ENCODE peak calls at places on chromosome X, in five cellular contexts. T is IMR-90, E is lower lobe of right lung, G is Caco-2, Y is Peyer's patch. B is an unnamed sample. For H3K4me1, the result is how much of the 10 kb centered on the place peaks cover.

GRCh38 chrX:53049127-53049517 is 533 bp downstream of the GPR173 start:
- DNase-seq in T (no peak), E (no peak), G (no peak), Y (no peak), B (no peak)

GRCh38 chrX:19991350-19991718 is 473 bp upstream of the BCLAF3 start:
- DNase-seq in T (no peak), E (no peak), G (no peak), Y (no peak), B (no peak)

GRCh38 chrX:36950495-36951253 is 57.5 kb upstream of the FAM47C start:
- DNase-seq in T (no peak), E (no peak), G (no peak), Y (no peak), B (no peak)

GRCh38 chrX:14899607-14900006 is 26.4 kb downstream of the MOSPD2 start:
- DNase-seq in T (peak), E (no peak), G (no peak), Y (no peak), B (no peak)

GRCh38 chrX:83658731-83659130 is 150.6 kb downstream of the POU3F4 start:
- DNase-seq in T (no peak), E (no peak), G (peak), Y (no peak), B (no peak)

GRCh38 chrX:41468647-41469323 is 21.6 kb downstream of the NYX start:
- DNase-seq in T (peak), E (no peak), G (no peak), Y (no peak), B (no peak)

GRCh38 chrX:64850371-64851082 is 125.7 kb downstream of the ZC4H2 start:
- DNase-seq in T (no peak), E (no peak), G (no peak), Y (no peak), B (no peak)

GRCh38 chrX:87873347-87873941 is 355.8 kb downstream of the KLHL4 start:
- DNase-seq in T (no peak), E (no peak), G (no peak), Y (no peak), B (no peak)

GRCh38 chrX:31715675-31716074 is 643.8 kb upstream of the FTHL17 start:
- DNase-seq in T (no peak), E (no peak), G (no peak), Y (no peak), B (no peak)

GRCh38 chrX:41381685-41382084 is 47.7 kb downstream of the DDX3X start:
- DNase-seq in T (peak), E (peak), G (peak), Y (peak), B (peak)

GRCh38 chrX:15269618-15270521 is at the start of gene ASB9:
- DNase-seq in T (peak), E (peak), G (peak), Y (peak), B (no peak)

GRCh38 chrX:1151378-1152077 is 60.9 kb downstream of the CRLF2 start:
- DNase-seq in T (no peak), E (no peak), G (no peak), Y (peak), B (no peak)

GRCh38 chrX:150363561-150364346 is 637 bp downstream of the MAMLD1 start:
- DNase-seq in T (peak), E (peak), G (no peak), Y (no peak), B (peak)

GRCh38 chrX:68830486-68831404 is 1.9 kb downstream of the EFNB1 start:
- DNase-seq in T (no peak), E (no peak), G (no peak), Y (no peak), B (peak)

GRCh38 chrX:8726031-8726652 is 5.8 kb downstream of the ANOS1 start:
- DNase-seq in T (no peak), E (no peak), G (no peak), Y (no peak), B (no peak)

GRCh38 chrX:137166591-137166990 is 132.8 kb upstream of the GPR101 start:
- DNase-seq in T (no peak), E (no peak), G (peak), Y (no peak), B (no peak)

GRCh38 chrX:130330706-130331105 is 9.0 kb upstream of the SLC25A14 start:
- DNase-seq in T (peak), E (peak), G (peak), Y (peak), B (peak)

GRCh38 chrX:115226929-115227328 is 7.0 kb downstream of the LRCH2 start:
- DNase-seq in T (peak), E (no peak), G (peak), Y (no peak), B (no peak)

GRCh38 chrX:106862972-106863688 is 40.0 kb downstream of the RIPPLY1 start:
- DNase-seq in T (peak), E (no peak), G (peak), Y (peak), B (no peak)

GRCh38 chrX:17375631-17376380 is 806 bp downstream of the NHS start:
- DNase-seq in T (peak), E (no peak), G (peak), Y (no peak), B (peak)

GRCh38 chrX:55593296-55593695 is 29.9 kb upstream of the FOXR2 start:
- DNase-seq in T (no peak), E (no peak), G (no peak), Y (no peak), B (no peak)

GRCh38 chrX:15908891-15909290 is 54.3 kb upstream of the AP1S2 start:
- DNase-seq in T (no peak), E (no peak), G (no peak), Y (no peak), B (no peak)

GRCh38 chrX:49877397-49878101 is 1.7 kb upstream of the USP27X start:
- DNase-seq in T (no peak), E (no peak), G (peak), Y (no peak), B (no peak)

GRCh38 chrX:155766321-155766720 is 114.8 kb upstream of the VAMP7 start:
- DNase-seq in T (no peak), E (no peak), G (no peak), Y (no peak), B (no peak)

GRCh38 chrX:65502618-65503017 is 32.0 kb downstream of the LAS1L start:
- DNase-seq in T (no peak), E (no peak), G (no peak), Y (no peak), B (no peak)

GRCh38 chrX:72201836-72202536 is 20.4 kb downstream of the PIN4 start:
- DNase-seq in T (peak), E (no peak), G (no peak), Y (no peak), B (no peak)

GRCh38 chrX:20829665-20830481 is 544.3 kb upstream of the CNKSR2 start:
- DNase-seq in T (no peak), E (no peak), G (no peak), Y (no peak), B (no peak)

GRCh38 chrX:57134702-57135101 is 2.5 kb downstream of the SPIN2A start:
- DNase-seq in T (no peak), E (no peak), G (no peak), Y (no peak), B (no peak)

GRCh38 chrX:49166914-49167739 is 4.6 kb downstream of the MAGIX start:
- DNase-seq in T (peak), E (peak), G (no peak), Y (peak), B (peak)

GRCh38 chrX:17397074-17397473 is 22.1 kb downstream of the NHS start:
- DNase-seq in T (peak), E (no peak), G (no peak), Y (no peak), B (no peak)

GRCh38 chrX:26873736-26874135 is 589.4 kb downstream of the PPP4R3C start:
- DNase-seq in T (no peak), E (no peak), G (no peak), Y (no peak), B (no peak)

DNA sequence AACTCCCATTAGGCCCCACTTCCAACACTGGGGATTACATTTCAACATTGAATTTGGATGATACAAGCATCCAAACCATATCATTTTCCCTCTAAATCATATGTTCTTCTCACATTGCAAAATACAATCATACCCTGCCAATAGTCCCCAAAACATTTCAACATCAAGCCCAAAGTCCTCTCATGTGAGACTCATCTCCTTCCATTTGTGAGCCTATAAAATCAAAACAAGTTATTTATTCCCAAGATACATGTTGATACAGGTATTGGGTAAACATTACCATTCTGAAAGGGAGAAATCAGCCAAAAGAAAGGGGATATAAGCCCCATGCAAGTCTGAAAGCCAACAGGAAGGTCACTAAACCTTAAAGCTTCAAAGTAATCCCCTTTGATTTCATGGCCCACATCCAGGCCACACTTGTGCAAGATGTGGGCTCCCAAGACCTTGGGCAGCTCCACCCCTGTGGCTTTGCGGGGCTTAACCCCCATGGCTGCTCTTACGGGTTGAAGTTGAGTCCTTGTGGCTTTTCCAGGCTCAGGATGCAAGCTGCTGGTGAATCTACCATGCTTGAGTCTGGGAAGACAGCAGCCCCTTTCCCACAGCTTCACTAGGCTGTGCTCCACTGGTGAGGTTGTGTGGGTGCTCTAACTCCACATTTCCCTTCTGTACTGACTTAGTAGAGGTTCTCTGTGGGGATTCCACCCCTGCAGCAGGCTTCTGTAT is 40.6 kb upstream of the SERTM2 start:
- DNase-seq in T (no peak), E (no peak), G (no peak), Y (no peak), B (no peak)
- H3K4me3 ChIP-seq in T (no peak), E (no peak), G (no peak), Y (no peak), B (no peak)

DNA sequence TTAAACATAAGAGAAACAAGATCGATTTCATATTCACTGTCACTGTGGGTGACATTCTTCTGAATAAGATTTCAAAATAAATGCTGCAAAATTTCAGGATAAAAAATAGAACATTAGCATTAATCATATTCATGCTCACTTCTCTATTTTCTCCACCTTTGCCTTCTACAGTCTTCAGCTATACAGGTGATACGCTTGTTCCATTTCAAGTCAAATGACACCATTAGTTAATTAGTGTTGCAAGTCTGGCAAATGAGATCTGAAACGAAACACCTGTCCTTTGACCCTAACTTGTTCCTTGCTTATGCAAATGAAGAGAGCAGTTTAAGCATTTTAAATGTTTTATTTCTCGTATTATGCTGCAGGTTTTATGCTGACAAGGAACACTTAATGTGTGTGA is 667.5 kb upstream of the MAGEB2 start:
- DNase-seq in T (no peak), E (no peak), G (no peak), Y (no peak), B (no peak)
- H3K4me1 ChIP-seq in T (under half), E (under half), G (under half), Y (under half), B (under half)

GRCh38 chrX:24317567-24317966 is 3.7 kb upstream of the SUPT20HL2 start:
- DNase-seq in T (no peak), E (no peak), G (no peak), Y (no peak), B (no peak)
- TF ChIP-seq CTCF in T (no peak), E (no peak), G (no peak), Y (no peak), B (no peak)

DNA sequence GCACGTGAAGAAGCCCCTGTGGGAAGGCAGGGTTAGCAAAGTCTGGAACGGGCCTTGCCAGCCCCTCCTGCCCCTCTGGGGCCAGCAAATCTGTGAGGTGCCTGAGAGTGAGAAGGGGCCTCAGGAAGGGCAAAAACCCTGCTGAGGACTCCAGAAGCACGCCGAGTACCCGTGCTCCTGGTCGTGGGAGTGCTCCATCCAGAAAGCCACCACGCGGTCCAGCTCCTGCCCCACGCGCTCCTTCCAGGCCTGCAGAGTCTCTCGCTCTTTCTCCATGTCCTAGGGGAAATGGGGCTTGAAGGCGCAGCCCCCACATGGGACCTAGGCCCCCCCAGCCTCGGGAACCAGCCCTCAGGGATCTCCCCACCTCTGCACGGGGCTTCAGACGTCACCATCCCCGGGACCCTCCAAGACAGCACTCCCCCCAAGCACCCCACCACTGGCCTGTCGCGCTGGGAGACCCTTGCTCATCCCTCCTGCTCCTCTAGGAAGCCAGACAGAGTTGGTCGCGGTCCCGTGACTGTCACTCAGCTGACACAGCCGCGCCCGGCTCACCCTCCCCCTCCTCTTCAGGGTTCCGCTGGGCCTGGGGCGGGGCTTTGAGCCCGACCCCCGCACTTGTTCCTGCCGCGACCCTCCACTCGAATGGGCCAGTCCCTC is at the start of gene RENBP:
- DNase-seq in T (no peak), E (peak), G (no peak), Y (peak), B (peak)
- H3K4me3 ChIP-seq in T (no peak), E (peak), G (no peak), Y (peak), B (no peak)

GRCh38 chrX:21993265-21993664 is 38.9 kb upstream of the PHEX start:
- DNase-seq in T (no peak), E (peak), G (no peak), Y (peak), B (no peak)

GRCh38 chrX:21991504-21991903 is 40.6 kb upstream of the PHEX start:
- DNase-seq in T (no peak), E (no peak), G (no peak), Y (no peak), B (no peak)

GRCh38 chrX:21986596-21986995 is 45.5 kb upstream of the PHEX start:
- DNase-seq in T (peak), E (no peak), G (no peak), Y (no peak), B (no peak)

GRCh38 chrX:21989415-21989814 is 42.7 kb upstream of the PHEX start:
- DNase-seq in T (no peak), E (no peak), G (no peak), Y (no peak), B (no peak)

GRCh38 chrX:21990812-21991211 is 41.3 kb upstream of the PHEX start:
- DNase-seq in T (no peak), E (no peak), G (no peak), Y (no peak), B (no peak)
- H3K4me1 ChIP-seq in T (under half), E (under half), G (under half), Y (under half), B (under half)

DNA sequence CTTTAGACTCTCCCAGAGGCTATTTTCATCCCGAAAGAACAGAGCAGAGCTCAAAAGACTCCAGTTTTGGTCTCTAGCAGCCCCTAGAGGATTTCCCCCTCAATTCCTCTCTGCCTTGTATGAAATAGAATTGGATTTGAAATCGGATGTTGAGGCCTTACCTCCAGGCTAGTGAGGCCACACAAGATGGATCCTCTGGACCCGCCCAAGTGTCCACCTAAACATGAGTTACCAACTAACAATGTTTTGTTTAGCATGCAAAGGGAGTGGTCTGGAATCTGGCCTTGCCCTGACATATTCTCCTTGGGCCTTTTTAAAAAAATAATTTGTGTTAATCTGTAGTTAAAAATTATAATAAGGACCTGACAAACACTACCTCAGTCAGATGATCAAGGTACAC is 6.4 kb downstream of the TLR8 start:
- DNase-seq in T (no peak), E (no peak), G (no peak), Y (no peak), B (no peak)
- TF ChIP-seq CTCF in T (no peak), E (no peak), G (no peak), Y (no peak), B (no peak)

DNA sequence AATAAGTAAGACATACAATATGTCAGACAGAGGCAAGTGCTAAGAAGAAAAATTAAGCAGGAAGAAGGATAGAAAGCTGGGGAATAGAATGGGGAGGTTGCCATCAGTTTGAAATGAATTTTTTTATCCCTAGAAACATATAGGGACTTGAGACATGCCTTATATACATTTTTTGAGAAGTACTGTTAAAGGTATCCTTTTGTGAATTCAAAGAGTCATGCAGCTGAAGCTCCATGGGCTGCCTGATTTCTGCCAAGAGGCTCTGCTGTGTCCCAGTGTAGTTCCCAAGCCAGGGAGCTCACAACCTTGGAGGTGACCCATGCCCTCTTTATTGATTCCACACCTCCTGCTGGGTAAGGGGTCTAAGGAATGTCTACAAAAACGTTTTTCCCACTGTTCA is 564.6 kb upstream of the DIPK2B start:
- DNase-seq in T (no peak), E (no peak), G (no peak), Y (no peak), B (no peak)
- H3K4me3 ChIP-seq in T (peak), E (peak), G (no peak), Y (no peak), B (no peak)

GRCh38 chrX:153725832-153726285 is 1.2 kb downstream of the ABCD1 start:
- DNase-seq in T (no peak), E (no peak), G (no peak), Y (no peak), B (no peak)
- H3K4me1 ChIP-seq in T (under half), E (under half), G (under half), Y (under half), B (under half)

B was measured in mucosa of descending colon.